ENCODE peak calls at places on chromosome 6, in four cellular contexts. S is upper lobe of right lung, H is heart right ventricle, T is tibial nerve. O is an unnamed sample.

GRCh38 chr6:41470341-41471063 is 75.7 kb upstream of the FOXP4 start:
- DNase-seq in S (peak), H (peak), T (peak), O (no peak)

GRCh38 chr6:100493206-100493888 is 28.6 kb upstream of the SIM1 start:
- DNase-seq in S (no peak), H (no peak), T (no peak), O (no peak)

GRCh38 chr6:19848465-19848864 is 11.3 kb downstream of the ID4 start:
- DNase-seq in S (no peak), H (no peak), T (no peak), O (no peak)

GRCh38 chr6:4224082-4224978 is 89.0 kb upstream of the ECI2 start:
- DNase-seq in S (no peak), H (no peak), T (no peak), O (peak)

GRCh38 chr6:31558631-31559500 is 11.5 kb downstream of the NFKBIL1 start:
- DNase-seq in S (peak), H (no peak), T (peak), O (peak)

GRCh38 chr6:104953410-104953953 is 3.4 kb upstream of the LIN28B start:
- DNase-seq in S (no peak), H (no peak), T (no peak), O (no peak)

GRCh38 chr6:167843023-167843422 is 16.3 kb downstream of the AFDN start:
- DNase-seq in S (no peak), H (no peak), T (no peak), O (no peak)

GRCh38 chr6:159116343-159116742 is 52.9 kb upstream of the FNDC1 start:
- DNase-seq in S (peak), H (no peak), T (no peak), O (no peak)

GRCh38 chr6:31661867-31662723 is 1.5 kb upstream of the C6orf47 start:
- DNase-seq in S (no peak), H (no peak), T (no peak), O (no peak)

GRCh38 chr6:3825331-3825831 is 23.8 kb upstream of the FAM50B start:
- DNase-seq in S (peak), H (peak), T (peak), O (no peak)

GRCh38 chr6:111253999-111254778 is 166.9 kb downstream of the SLC16A10 start:
- DNase-seq in S (no peak), H (no peak), T (no peak), O (no peak)

GRCh38 chr6:44001318-44001868 is 125.9 kb downstream of the MRPL14 start:
- DNase-seq in S (peak), H (no peak), T (no peak), O (peak)

GRCh38 chr6:17341117-17341805 is 52.1 kb upstream of the CAP2 start:
- DNase-seq in S (no peak), H (no peak), T (no peak), O (no peak)

GRCh38 chr6:168871535-168872106 is 382.0 kb downstream of the THBS2 start:
- DNase-seq in S (no peak), H (no peak), T (no peak), O (no peak)

GRCh38 chr6:31122803-31123706 is 2.8 kb upstream of the CDSN start:
- DNase-seq in S (peak), H (peak), T (no peak), O (no peak)

GRCh38 chr6:137203256-137203655 is 15.9 kb downstream of the IFNGR1 start:
- DNase-seq in S (no peak), H (no peak), T (no peak), O (no peak)

GRCh38 chr6:107493158-107494057 is 3.5 kb downstream of the SOBP start:
- DNase-seq in S (no peak), H (no peak), T (no peak), O (no peak)

GRCh38 chr6:101826678-101827077 is 433.2 kb downstream of the GRIK2 start:
- DNase-seq in S (no peak), H (no peak), T (no peak), O (no peak)

DNA sequence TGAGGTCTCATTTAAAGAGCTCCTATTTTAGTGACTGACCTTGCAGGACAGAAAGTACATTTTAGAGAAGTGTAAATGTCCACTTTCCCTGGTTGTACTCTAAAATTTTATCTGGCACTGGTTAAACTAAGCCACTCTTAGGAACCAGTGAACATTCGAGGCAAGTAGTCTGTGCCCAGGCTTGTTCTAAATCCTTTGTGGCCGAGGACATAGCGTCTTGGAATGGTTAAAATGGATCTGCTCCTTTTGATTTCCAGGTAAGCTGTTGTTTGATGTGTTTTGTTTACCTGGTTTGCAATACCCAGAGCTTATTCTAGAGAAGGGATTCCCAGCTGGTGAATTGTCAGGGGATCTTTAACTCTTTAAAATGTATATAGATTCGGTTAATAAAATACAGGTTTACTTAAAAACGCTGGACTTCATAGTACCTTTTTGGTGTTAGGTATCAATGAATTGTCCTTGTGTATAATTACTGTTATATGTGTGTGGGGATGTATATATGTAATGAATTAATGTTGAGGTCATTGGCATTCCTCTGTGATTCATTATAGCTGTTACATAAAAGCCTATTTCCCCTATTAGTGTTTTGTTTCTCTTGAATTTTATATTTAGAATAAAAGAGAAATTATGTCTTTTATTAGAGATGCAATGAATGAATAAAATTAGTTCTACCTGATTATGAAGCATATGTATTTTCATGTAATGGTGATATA is 15.8 kb downstream of the SNX9 start:
- DNase-seq in S (no peak), H (no peak), T (no peak), O (no peak)
- H3K4me3 ChIP-seq in S (no peak), H (no peak), T (no peak), O (no peak)

GRCh38 chr6:90294614-90294988 is 2.0 kb downstream of the BACH2 start:
- DNase-seq in S (no peak), H (no peak), T (no peak), O (no peak)

GRCh38 chr6:90294008-90294511 is 2.6 kb downstream of the BACH2 start:
- DNase-seq in S (no peak), H (no peak), T (no peak), O (no peak)

GRCh38 chr6:90294989-90295853 is 1.4 kb downstream of the BACH2 start:
- DNase-seq in S (peak), H (peak), T (no peak), O (no peak)

GRCh38 chr6:90290991-90291390 is 5.7 kb downstream of the BACH2 start:
- DNase-seq in S (no peak), H (no peak), T (no peak), O (no peak)

GRCh38 chr6:90293319-90293937 is 3.2 kb downstream of the BACH2 start:
- DNase-seq in S (no peak), H (no peak), T (no peak), O (no peak)
- H3K4me3 ChIP-seq in S (no peak), H (no peak), T (no peak), O (no peak)

GRCh38 chr6:32876603-32877002 is 22.6 kb downstream of the PSMB9 start:
- DNase-seq in S (no peak), H (no peak), T (no peak), O (no peak)

GRCh38 chr6:32882879-32883250 is 28.9 kb downstream of the PSMB9 start:
- DNase-seq in S (no peak), H (no peak), T (no peak), O (no peak)

GRCh38 chr6:32883789-32884188 is 29.8 kb downstream of the PSMB9 start:
- DNase-seq in S (peak), H (peak), T (peak), O (no peak)

DNA sequence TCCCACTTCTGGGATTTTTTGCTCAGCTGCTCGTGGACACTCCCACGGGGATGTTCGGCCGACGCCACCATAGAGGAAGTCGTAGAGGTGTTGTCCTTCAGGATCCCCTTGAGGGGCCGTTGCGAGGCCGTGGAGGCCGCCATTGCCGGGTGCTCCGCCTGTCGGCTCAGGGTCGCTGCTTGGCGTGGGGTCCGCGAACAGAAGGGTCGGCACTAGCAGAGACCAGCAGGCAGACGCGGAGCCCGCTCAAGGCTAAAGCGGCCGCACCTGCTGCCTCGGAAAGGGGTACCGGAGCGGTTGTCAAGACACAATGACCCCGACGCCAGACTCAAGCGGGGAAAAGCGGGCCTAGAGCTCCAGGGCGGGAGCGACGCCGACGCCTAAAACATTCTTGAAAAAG is 25.7 kb downstream of the PSMB9 start:
- DNase-seq in S (no peak), H (no peak), T (no peak), O (no peak)
- H3K4me3 ChIP-seq in S (no peak), H (no peak), T (no peak), O (no peak)

GRCh38 chr6:16136086-16136485 is 7.2 kb downstream of the MYLIP start:
- DNase-seq in S (no peak), H (no peak), T (no peak), O (peak)
- H3K4me3 ChIP-seq in S (peak), H (no peak), T (no peak), O (no peak)